ENCODE peak calls at places on chromosomes 3 and 15, in seven cellular contexts. One of them, this sample, is unnamed.

GRCh38 chr3:12947504-12948369 is 106.4 kb upstream of the RPL32 start:
- DNase-seq in esophagus squamous epithelium: no peak
- DNase-seq in body of pancreas: no peak
- DNase-seq in sigmoid colon: peak
- DNase-seq in transverse colon: peak
- DNase-seq in GM12878: no peak
- DNase-seq in spleen: no peak
- DNase-seq in this sample: peak

GRCh38 chr15:55683366-55683765 is 59.6 kb downstream of the PRTG start:
- DNase-seq in spleen: no peak
- DNase-seq in transverse colon: no peak
- DNase-seq in GM12878: no peak
- DNase-seq in body of pancreas: no peak
- DNase-seq in sigmoid colon: no peak
- DNase-seq in esophagus squamous epithelium: no peak
- DNase-seq in this sample: no peak

GRCh38 chr3:87792532-87793321 is 266.1 kb downstream of the CGGBP1 start:
- DNase-seq in esophagus squamous epithelium: no peak
- DNase-seq in sigmoid colon: no peak
- DNase-seq in GM12878: no peak
- DNase-seq in transverse colon: no peak
- DNase-seq in body of pancreas: peak
- DNase-seq in spleen: peak
- DNase-seq in this sample: no peak

GRCh38 chr3:183817639-183818038 is 7.7 kb downstream of the MAP6D1 start:
- DNase-seq in body of pancreas: no peak
- DNase-seq in transverse colon: no peak
- DNase-seq in GM12878: no peak
- DNase-seq in esophagus squamous epithelium: no peak
- DNase-seq in sigmoid colon: no peak
- DNase-seq in spleen: peak
- DNase-seq in this sample: no peak

GRCh38 chr3:139836656-139837464 is 98.1 kb upstream of the CLSTN2 start:
- DNase-seq in esophagus squamous epithelium: no peak
- DNase-seq in sigmoid colon: no peak
- DNase-seq in body of pancreas: peak
- DNase-seq in spleen: no peak
- DNase-seq in GM12878: no peak
- DNase-seq in transverse colon: no peak
- DNase-seq in this sample: no peak

GRCh38 chr15:92617197-92618037 is 38.2 kb downstream of the FAM174B start:
- DNase-seq in transverse colon: peak
- DNase-seq in esophagus squamous epithelium: no peak
- DNase-seq in body of pancreas: peak
- DNase-seq in spleen: no peak
- DNase-seq in sigmoid colon: peak
- DNase-seq in GM12878: no peak
- DNase-seq in this sample: peak

GRCh38 chr3:126952261-126952982 is 30.5 kb upstream of the PLXNA1 start:
- DNase-seq in sigmoid colon: peak
- DNase-seq in spleen: peak
- DNase-seq in transverse colon: no peak
- DNase-seq in body of pancreas: no peak
- DNase-seq in esophagus squamous epithelium: no peak
- DNase-seq in GM12878: no peak
- DNase-seq in this sample: no peak

GRCh38 chr15:87537295-87537694 is 719.2 kb downstream of the NTRK3 start:
- DNase-seq in spleen: no peak
- DNase-seq in GM12878: no peak
- DNase-seq in transverse colon: no peak
- DNase-seq in body of pancreas: no peak
- DNase-seq in sigmoid colon: no peak
- DNase-seq in esophagus squamous epithelium: no peak
- DNase-seq in this sample: no peak

GRCh38 chr15:48090115-48090514 is 30.7 kb upstream of the SLC24A5 start:
- DNase-seq in sigmoid colon: no peak
- DNase-seq in spleen: no peak
- DNase-seq in body of pancreas: no peak
- DNase-seq in GM12878: no peak
- DNase-seq in transverse colon: peak
- DNase-seq in esophagus squamous epithelium: no peak
- DNase-seq in this sample: no peak

GRCh38 chr3:5195605-5196004 is 8.1 kb downstream of the EDEM1 start:
- DNase-seq in spleen: no peak
- DNase-seq in transverse colon: no peak
- DNase-seq in GM12878: no peak
- DNase-seq in esophagus squamous epithelium: no peak
- DNase-seq in body of pancreas: no peak
- DNase-seq in sigmoid colon: no peak
- DNase-seq in this sample: no peak

GRCh38 chr15:90924375-90924774 is 8.0 kb downstream of the HDDC3 start:
- DNase-seq in GM12878: no peak
- DNase-seq in sigmoid colon: no peak
- DNase-seq in body of pancreas: no peak
- DNase-seq in transverse colon: no peak
- DNase-seq in esophagus squamous epithelium: no peak
- DNase-seq in spleen: no peak
- DNase-seq in this sample: no peak

DNA sequence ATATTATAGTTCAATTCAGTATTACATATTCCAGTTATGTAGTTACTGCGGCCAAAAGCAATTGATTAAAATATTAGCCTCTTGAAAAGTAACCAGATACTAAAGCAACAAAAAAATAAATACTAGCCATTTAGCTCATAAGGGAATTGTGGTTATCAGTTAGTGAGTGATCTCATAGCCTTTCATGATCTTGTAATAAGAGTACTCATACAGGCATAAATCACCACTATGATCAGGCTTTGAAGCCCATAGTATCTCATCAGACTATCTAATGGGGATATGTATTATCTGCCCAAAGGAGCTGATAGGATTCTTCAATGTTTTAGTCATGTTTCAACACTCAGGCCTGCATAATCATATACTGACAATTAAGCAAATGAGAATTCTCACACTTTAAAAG is 184.1 kb upstream of the CCDC54 start:
- DNase-seq in body of pancreas: no peak
- DNase-seq in sigmoid colon: no peak
- DNase-seq in spleen: no peak
- DNase-seq in transverse colon: no peak
- DNase-seq in esophagus squamous epithelium: no peak
- DNase-seq in GM12878: no peak
- DNase-seq in this sample: no peak
- TF ChIP-seq POLR2A in body of pancreas: no peak
- TF ChIP-seq POLR2A in sigmoid colon: no peak
- TF ChIP-seq POLR2A in spleen: no peak
- TF ChIP-seq POLR2A in transverse colon: no peak
- TF ChIP-seq POLR2A in esophagus squamous epithelium: no peak
- TF ChIP-seq POLR2A in GM12878: no peak
- TF ChIP-seq POLR2A in this sample: no peak

GRCh38 chr15:67083135-67083766 is 17.8 kb downstream of the SMAD3 start:
- DNase-seq in spleen: no peak
- DNase-seq in GM12878: no peak
- DNase-seq in esophagus squamous epithelium: no peak
- DNase-seq in transverse colon: no peak
- DNase-seq in sigmoid colon: no peak
- DNase-seq in body of pancreas: no peak
- DNase-seq in this sample: no peak
- TF ChIP-seq POLR2A in spleen: no peak
- TF ChIP-seq POLR2A in GM12878: peak
- TF ChIP-seq POLR2A in esophagus squamous epithelium: no peak
- TF ChIP-seq POLR2A in transverse colon: no peak
- TF ChIP-seq POLR2A in sigmoid colon: no peak
- TF ChIP-seq POLR2A in body of pancreas: no peak
- TF ChIP-seq POLR2A in this sample: no peak

DNA sequence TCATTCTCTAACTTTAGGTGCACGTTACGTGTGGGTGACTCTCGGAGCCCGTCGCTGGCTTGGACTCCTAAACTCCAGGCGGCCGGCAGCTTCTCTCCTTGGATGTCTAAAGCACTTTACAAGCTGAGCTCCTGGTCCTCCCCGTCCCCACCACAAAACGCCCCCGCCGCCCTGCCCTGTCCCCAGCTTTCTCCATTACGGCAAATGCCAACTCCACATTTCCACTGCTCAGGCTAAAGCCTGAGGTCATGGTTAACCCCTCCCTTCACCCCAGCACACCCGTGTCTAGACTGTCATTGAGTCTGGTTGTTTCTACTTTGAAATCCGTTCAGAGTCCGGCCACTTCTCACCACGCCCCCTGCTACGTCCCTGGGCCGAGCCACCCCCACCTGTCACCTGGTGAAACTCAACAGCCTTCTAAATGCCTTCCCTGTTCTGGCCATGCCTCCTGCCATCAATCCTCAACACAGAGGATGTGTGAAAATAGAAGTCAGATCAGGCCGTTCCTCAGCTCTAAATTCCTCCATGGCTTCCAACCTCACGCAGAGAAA is 8.1 kb upstream of the PCSK6 start:
- DNase-seq in esophagus squamous epithelium: no peak
- DNase-seq in sigmoid colon: no peak
- DNase-seq in transverse colon: peak
- DNase-seq in body of pancreas: no peak
- DNase-seq in GM12878: no peak
- DNase-seq in spleen: no peak
- DNase-seq in this sample: no peak
- TF ChIP-seq POLR2A in esophagus squamous epithelium: no peak
- TF ChIP-seq POLR2A in sigmoid colon: no peak
- TF ChIP-seq POLR2A in transverse colon: peak
- TF ChIP-seq POLR2A in body of pancreas: no peak
- TF ChIP-seq POLR2A in GM12878: no peak
- TF ChIP-seq POLR2A in spleen: no peak
- TF ChIP-seq POLR2A in this sample: no peak

GRCh38 chr15:40344631-40345120 is 3.9 kb upstream of the CCDC9B start:
- DNase-seq in transverse colon: peak
- DNase-seq in esophagus squamous epithelium: no peak
- DNase-seq in body of pancreas: peak
- DNase-seq in sigmoid colon: peak
- DNase-seq in spleen: peak
- DNase-seq in GM12878: no peak
- DNase-seq in this sample: no peak

GRCh38 chr15:40346579-40347558 is 4.0 kb upstream of the PHGR1 start:
- DNase-seq in body of pancreas: no peak
- DNase-seq in sigmoid colon: no peak
- DNase-seq in esophagus squamous epithelium: no peak
- DNase-seq in transverse colon: peak
- DNase-seq in GM12878: no peak
- DNase-seq in spleen: no peak
- DNase-seq in this sample: no peak

GRCh38 chr15:40345225-40345866 is 4.6 kb upstream of the CCDC9B start:
- DNase-seq in body of pancreas: no peak
- DNase-seq in sigmoid colon: no peak
- DNase-seq in transverse colon: peak
- DNase-seq in spleen: no peak
- DNase-seq in GM12878: no peak
- DNase-seq in esophagus squamous epithelium: no peak
- DNase-seq in this sample: no peak

GRCh38 chr15:40347559-40348470 is 3.0 kb upstream of the PHGR1 start:
- DNase-seq in GM12878: no peak
- DNase-seq in sigmoid colon: no peak
- DNase-seq in body of pancreas: no peak
- DNase-seq in spleen: no peak
- DNase-seq in transverse colon: peak
- DNase-seq in esophagus squamous epithelium: no peak
- DNase-seq in this sample: no peak

DNA sequence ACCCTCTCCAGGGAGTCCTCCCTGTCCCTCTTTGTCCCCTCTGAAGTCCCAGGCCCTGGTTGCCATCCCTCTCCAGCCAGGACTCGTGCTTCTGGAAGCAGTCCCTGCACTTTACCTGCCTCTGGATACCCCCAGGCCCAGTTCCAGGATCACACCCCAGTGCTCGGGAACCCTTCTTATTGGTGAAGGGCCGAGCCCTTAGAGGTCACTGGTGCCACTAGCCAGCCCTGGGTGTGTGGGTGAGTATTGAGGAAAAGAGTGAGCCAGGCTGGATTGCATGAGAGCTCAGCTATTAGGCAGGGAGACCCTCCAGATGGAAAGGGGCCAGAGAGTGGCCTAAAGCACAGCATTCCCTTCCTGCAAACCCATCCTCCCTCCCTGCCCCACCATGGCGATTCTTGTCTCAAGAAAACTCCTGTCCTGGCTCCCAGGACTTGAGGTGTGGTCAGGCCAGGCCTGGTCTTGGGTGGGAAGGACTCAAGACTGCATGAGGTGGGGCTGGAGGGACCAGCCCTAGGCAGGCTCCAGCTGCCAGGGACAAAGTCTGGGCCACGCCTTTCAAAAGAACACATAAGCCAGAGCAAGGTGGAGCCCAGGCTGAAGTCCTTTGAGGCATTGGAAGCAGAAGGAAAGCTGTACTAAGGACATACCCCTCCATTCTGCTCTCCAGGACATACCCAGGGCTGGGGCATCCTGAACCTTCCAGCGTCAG is 4.8 kb upstream of the PHGR1 start:
- DNase-seq in spleen: no peak
- DNase-seq in sigmoid colon: peak
- DNase-seq in body of pancreas: no peak
- DNase-seq in transverse colon: peak
- DNase-seq in esophagus squamous epithelium: no peak
- DNase-seq in GM12878: no peak
- DNase-seq in this sample: no peak
- TF ChIP-seq POLR2A in spleen: no peak
- TF ChIP-seq POLR2A in sigmoid colon: peak
- TF ChIP-seq POLR2A in body of pancreas: no peak
- TF ChIP-seq POLR2A in transverse colon: peak
- TF ChIP-seq POLR2A in esophagus squamous epithelium: no peak
- TF ChIP-seq POLR2A in GM12878: no peak
- TF ChIP-seq POLR2A in this sample: no peak

DNA sequence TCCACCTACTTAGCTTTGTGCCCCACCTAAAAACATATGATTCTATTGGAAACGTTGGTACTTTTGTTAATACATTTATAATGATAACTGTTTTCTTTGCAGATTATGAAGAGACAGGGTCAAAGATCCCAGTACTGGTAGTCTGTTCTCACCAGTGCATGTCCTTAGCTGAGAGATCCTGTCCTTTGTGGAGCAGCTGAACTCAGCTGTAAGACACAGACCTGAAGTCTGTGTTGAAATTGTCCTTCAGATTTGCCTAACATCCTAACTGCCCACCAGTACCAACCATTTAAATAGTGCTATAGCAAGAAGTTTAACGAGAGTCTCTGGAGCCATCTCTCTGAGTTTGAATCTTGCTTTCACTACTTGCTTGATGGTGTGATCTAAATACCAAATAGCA is 398.7 kb downstream of the FEZF2 start:
- DNase-seq in esophagus squamous epithelium: no peak
- DNase-seq in sigmoid colon: no peak
- DNase-seq in spleen: no peak
- DNase-seq in body of pancreas: no peak
- DNase-seq in GM12878: no peak
- DNase-seq in transverse colon: no peak
- DNase-seq in this sample: no peak
- TF ChIP-seq POLR2A in esophagus squamous epithelium: no peak
- TF ChIP-seq POLR2A in sigmoid colon: no peak
- TF ChIP-seq POLR2A in spleen: no peak
- TF ChIP-seq POLR2A in body of pancreas: no peak
- TF ChIP-seq POLR2A in GM12878: no peak
- TF ChIP-seq POLR2A in transverse colon: no peak
- TF ChIP-seq POLR2A in this sample: no peak